ENCODE peak calls at places on chromosome 10, in six cellular contexts. S is GM19239; G is NCI-H187 treated with DMSO at 0.1 percent for 48 hours; E is RCC 7860; W is NCI-H526; N is naive thymus-derived CD8-positive, alpha-beta T cell. A is an unnamed sample.

GRCh38 chr10:59709472-59710125 is at the start of gene SLC16A9:
- DNase-seq in G (no peak), N (no peak), S (peak), E (peak), W (peak), A (no peak)

GRCh38 chr10:21398549-21399345 is 126.7 kb downstream of the SKIDA1 start:
- DNase-seq in S (no peak), G (no peak), E (peak), N (no peak), W (peak), A (no peak)

GRCh38 chr10:35896011-35896410 is 253.9 kb upstream of the FZD8 start:
- DNase-seq in G (no peak), S (no peak), W (no peak), E (no peak), N (no peak), A (no peak)

GRCh38 chr10:71465576-71466252 is 69.0 kb downstream of the CDH23 start:
- DNase-seq in W (peak), G (no peak), E (no peak), N (no peak), S (no peak), A (no peak)

GRCh38 chr10:84571146-84571545 is 242.8 kb downstream of the CCSER2 start:
- DNase-seq in S (no peak), N (no peak), E (no peak), W (no peak), G (no peak), A (no peak)

GRCh38 chr10:17923728-17924127 is 28.0 kb upstream of the SLC39A12 start:
- DNase-seq in G (no peak), S (no peak), N (no peak), E (peak), W (peak), A (no peak)

GRCh38 chr10:133198206-133198605 is 31.8 kb upstream of the UTF1 start:
- DNase-seq in N (no peak), W (no peak), E (no peak), S (no peak), G (no peak), A (no peak)

GRCh38 chr10:22010973-22011408 is 7.5 kb upstream of the DNAJC1 start:
- DNase-seq in G (no peak), E (peak), N (peak), W (peak), S (no peak), A (no peak)

GRCh38 chr10:43854042-43854441 is 205.4 kb upstream of the ZNF32 start:
- DNase-seq in W (no peak), N (no peak), E (peak), G (no peak), S (no peak), A (no peak)

GRCh38 chr10:131726460-131726861 is 174.3 kb upstream of the PPP2R2D start:
- DNase-seq in E (no peak), S (no peak), W (peak), N (no peak), G (no peak), A (no peak)

GRCh38 chr10:110881905-110882304 is 10.2 kb downstream of the PDCD4 start:
- DNase-seq in E (no peak), W (no peak), N (no peak), G (no peak), S (no peak), A (no peak)

GRCh38 chr10:35409094-35409582 is 72.8 kb downstream of the CCNY start:
- DNase-seq in W (no peak), G (no peak), E (peak), N (no peak), S (peak), A (no peak)

GRCh38 chr10:125194814-125195213 is 34.5 kb upstream of the CTBP2 start:
- DNase-seq in G (no peak), E (no peak), S (no peak), N (no peak), W (no peak), A (no peak)

GRCh38 chr10:119350529-119351001 is 143.2 kb downstream of the GRK5 start:
- DNase-seq in S (no peak), E (no peak), W (no peak), G (no peak), N (no peak), A (no peak)

GRCh38 chr10:77983384-77984341 is 45.7 kb downstream of the POLR3A start:
- DNase-seq in S (no peak), E (peak), W (no peak), N (no peak), G (no peak), A (no peak)

GRCh38 chr10:119416855-119417254 is 125.7 kb downstream of the RGS10 start:
- DNase-seq in N (peak), G (no peak), W (peak), E (peak), S (peak), A (peak)

GRCh38 chr10:59622320-59622901 is 87.2 kb downstream of the SLC16A9 start:
- DNase-seq in W (peak), N (peak), G (peak), S (no peak), E (peak), A (no peak)

GRCh38 chr10:88897019-88897853 is 17.2 kb downstream of the STAMBPL1 start:
- DNase-seq in S (no peak), W (no peak), N (no peak), G (peak), E (peak), A (no peak)

GRCh38 chr10:25061125-25061524 is 44.7 kb downstream of the THNSL1 start:
- DNase-seq in E (no peak), G (no peak), W (no peak), N (no peak), S (no peak), A (no peak)